ENCODE peak calls at places on chromosomes 6 and 20, in five cellular contexts. E is HepG2, M is H1, V is HCT116, L is K562. K is an unnamed sample.

GRCh38 chr6:125057392-125058246 is 95.4 kb downstream of the RNF217 start:
- DNase-seq in V (no peak), L (no peak), M (no peak), E (peak; percentile 27), K (no peak)

GRCh38 chr6:131053546-131054240 is 9.4 kb downstream of the EPB41L2 start:
- DNase-seq in V (no peak), E (no peak), L (no peak), M (no peak), K (no peak)

GRCh38 chr6:151205971-151206600 is 33.7 kb upstream of the AKAP12 start:
- DNase-seq in L (no peak), E (peak; percentile 71), M (no peak), V (no peak), K (no peak)

GRCh38 chr20:47950103-47950502 is 164.8 kb upstream of the SULF2 start:
- DNase-seq in E (no peak), M (no peak), V (no peak), L (no peak), K (no peak)

GRCh38 chr6:84728602-84729001 is 35.8 kb downstream of the TBX18 start:
- DNase-seq in V (peak; percentile 15), E (peak; percentile 5), L (peak; percentile 17), M (no peak), K (peak; percentile 6)

GRCh38 chr6:42929928-42930360 is 664 bp downstream of the CNPY3 start:
- DNase-seq in E (no peak), L (peak; percentile 50), M (no peak), V (no peak), K (no peak)

GRCh38 chr6:167797079-167797870 is 29.4 kb upstream of the AFDN start:
- DNase-seq in M (peak; percentile 47), V (no peak), E (no peak), L (no peak), K (no peak)

GRCh38 chr20:7691647-7692046 is 248.6 kb downstream of the HAO1 start:
- DNase-seq in E (no peak), M (no peak), L (no peak), V (no peak), K (peak; percentile 18)

GRCh38 chr6:12275084-12275483 is 15.1 kb upstream of the EDN1 start:
- DNase-seq in V (no peak), E (no peak), M (no peak), L (peak; percentile 28), K (no peak)

GRCh38 chr6:111715321-111715720 is 109.6 kb upstream of the TRAF3IP2 start:
- DNase-seq in M (no peak), V (no peak), L (no peak), E (no peak), K (no peak)

GRCh38 chr20:3177746-3178477 is 4.6 kb upstream of the LZTS3 start:
- DNase-seq in L (no peak), M (no peak), V (no peak), E (no peak), K (no peak)

GRCh38 chr20:43444107-43444506 is 13.6 kb upstream of the SRSF6 start:
- DNase-seq in E (no peak), V (no peak), M (no peak), L (peak; percentile 32), K (no peak)

GRCh38 chr20:12012241-12013222 is 94.8 kb downstream of the BTBD3 start:
- DNase-seq in V (peak; percentile 31), L (peak; percentile 44), E (peak; percentile 67), M (peak; percentile 78), K (peak; percentile 65)

GRCh38 chr6:163188746-163189145 is 225.8 kb upstream of the QKI start:
- DNase-seq in L (no peak), V (no peak), M (no peak), E (no peak), K (no peak)

GRCh38 chr6:170516783-170517616 is 36.1 kb downstream of the PSMB1 start:
- DNase-seq in V (peak; percentile 48), M (no peak), E (peak; percentile 74), L (peak; percentile 56), K (peak; percentile 74)

GRCh38 chr6:108009894-108010293 is 51.9 kb upstream of the SEC63 start:
- DNase-seq in M (no peak), L (no peak), E (no peak), V (no peak), K (no peak)

GRCh38 chr20:31560900-31561598 is 44.0 kb upstream of the ID1 start:
- DNase-seq in L (no peak), E (no peak), M (no peak), V (peak; percentile 91), K (no peak)
- TF ChIP-seq JUND in L (no peak), E (no peak), M (no peak), V (no peak), K (no peak)

DNA sequence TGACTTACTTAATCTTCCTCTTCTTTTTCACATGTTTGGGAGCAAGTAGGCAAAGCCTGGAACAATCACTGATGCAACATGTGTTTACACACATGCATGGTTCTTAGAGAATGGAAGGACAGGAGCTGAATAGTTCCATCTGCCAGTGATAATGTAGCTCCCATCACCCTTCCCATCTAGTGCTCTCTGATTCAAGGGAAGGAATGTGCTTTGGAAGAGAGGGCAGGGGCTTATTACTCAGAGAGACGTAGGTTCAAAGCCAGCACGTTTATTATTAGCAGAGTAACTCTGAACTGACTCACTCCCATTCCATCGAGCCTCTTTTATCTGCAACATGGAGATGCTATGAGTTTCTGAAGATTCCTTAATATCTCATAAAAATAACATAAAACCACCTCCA is 211.9 kb downstream of the GMPR start:
- DNase-seq in E (no peak), V (peak; percentile 38), M (no peak), L (no peak), K (no peak)
- TF ChIP-seq JUND in E (no peak), V (peak; percentile 23), M (no peak), L (no peak), K (no peak)

GRCh38 chr6:41728073-41728936 is 7.1 kb downstream of the TFEB start:
- DNase-seq in E (peak; percentile 58), L (no peak), V (no peak), M (no peak), K (no peak)
- TF ChIP-seq JUND in E (no peak), L (no peak), V (no peak), M (no peak), K (no peak)

GRCh38 chr6:39072830-39073229 is 24.2 kb downstream of the GLP1R start:
- DNase-seq in M (no peak), V (no peak), E (no peak), L (no peak), K (no peak)
- TF ChIP-seq JUND in M (no peak), V (no peak), E (no peak), L (no peak), K (no peak)

GRCh38 chr6:109793793-109794192 is 102.7 kb downstream of the FIG4 start:
- DNase-seq in E (no peak), V (peak; percentile 83), M (no peak), L (peak; percentile 22), K (no peak)
- TF ChIP-seq JUND in E (no peak), V (peak; percentile 65), M (no peak), L (peak; percentile 51), K (no peak)

GRCh38 chr6:44514576-44515193 is 127.2 kb downstream of the CDC5L start:
- DNase-seq in L (no peak), E (no peak), V (no peak), M (peak; percentile 6), K (no peak)

GRCh38 chr6:44511126-44511525 is 123.6 kb downstream of the CDC5L start:
- DNase-seq in M (peak; percentile 17), L (no peak), E (no peak), V (no peak), K (no peak)

GRCh38 chr6:44514085-44514484 is 126.6 kb downstream of the CDC5L start:
- DNase-seq in V (no peak), E (no peak), M (peak; percentile 16), L (no peak), K (no peak)

GRCh38 chr6:44508646-44509045 is 121.1 kb downstream of the CDC5L start:
- DNase-seq in L (no peak), E (no peak), V (no peak), M (no peak), K (no peak)

GRCh38 chr6:44512868-44513641 is 125.5 kb downstream of the CDC5L start:
- DNase-seq in L (peak; percentile 57), V (peak; percentile 12), E (no peak), M (peak; percentile 26), K (no peak)
- TF ChIP-seq JUND in L (no peak), V (no peak), E (no peak), M (no peak), K (no peak)

GRCh38 chr20:1568166-1568490 is 10.6 kb upstream of the SIRPD start:
- DNase-seq in L (no peak), V (no peak), E (peak; percentile 0), M (no peak), K (no peak)

GRCh38 chr20:1565461-1565860 is 8.0 kb upstream of the SIRPD start:
- DNase-seq in L (no peak), M (no peak), V (no peak), E (peak; percentile 0), K (no peak)

GRCh38 chr20:1567392-1568165 is 10.1 kb upstream of the SIRPD start:
- DNase-seq in E (peak; percentile 0), M (no peak), V (peak; percentile 8), L (no peak), K (no peak)

GRCh38 chr20:1566701-1567100 is 9.2 kb upstream of the SIRPD start:
- DNase-seq in V (no peak), L (no peak), M (no peak), E (peak; percentile 1), K (no peak)

GRCh38 chr20:1569417-1569861 is 11.9 kb upstream of the SIRPD start:
- DNase-seq in E (peak; percentile 18), L (peak; percentile 25), V (peak; percentile 64), M (no peak), K (no peak)
- TF ChIP-seq JUND in E (no peak), L (peak; percentile 55), V (peak; percentile 86), M (no peak), K (no peak)

GRCh38 chr6:37177950-37178517 is 8.1 kb downstream of the PIM1 start:
- DNase-seq in L (no peak), M (no peak), V (no peak), E (no peak), K (no peak)

GRCh38 chr6:37180075-37180474 is 10.1 kb downstream of the PIM1 start:
- DNase-seq in L (no peak), M (no peak), V (no peak), E (no peak), K (no peak)

GRCh38 chr6:37187321-37188022 is 17.5 kb downstream of the PIM1 start:
- DNase-seq in V (no peak), E (no peak), L (peak; percentile 70), M (no peak), K (no peak)

GRCh38 chr6:37177083-37177949 is 7.4 kb downstream of the PIM1 start:
- DNase-seq in E (no peak), M (no peak), L (peak; percentile 73), V (no peak), K (no peak)

GRCh38 chr6:37182736-37183590 is 13.0 kb downstream of the PIM1 start:
- DNase-seq in M (no peak), V (no peak), E (no peak), L (peak; percentile 92), K (no peak)
- TF ChIP-seq JUND in M (no peak), V (no peak), E (no peak), L (peak; percentile 52), K (no peak)

GRCh38 chr6:149049230-149049629 is 268.3 kb upstream of the TAB2 start:
- DNase-seq in L (no peak), M (no peak), E (no peak), V (no peak), K (no peak)
- TF ChIP-seq JUND in L (no peak), M (no peak), E (no peak), V (peak; percentile 18), K (no peak)